ENCODE peak calls at places on chromosomes 5 and 9, in four cellular contexts. One of them, this sample, is unnamed.

GRCh38 chr5:61307196-61307590 is 24.9 kb upstream of the ZSWIM6 start:
- DNase-seq in suprapubic skin: no peak
- DNase-seq in RWPE1: no peak
- DNase-seq in ovary: no peak
- DNase-seq in this sample: no peak

GRCh38 chr9:107260437-107261081 is 22.5 kb upstream of the RAD23B start:
- DNase-seq in suprapubic skin: no peak
- DNase-seq in RWPE1: no peak
- DNase-seq in ovary: no peak
- DNase-seq in this sample: no peak

GRCh38 chr5:119078870-119079269 is 8.0 kb downstream of the DMXL1 start:
- DNase-seq in suprapubic skin: no peak
- DNase-seq in RWPE1: no peak
- DNase-seq in ovary: no peak
- DNase-seq in this sample: no peak

GRCh38 chr5:83925952-83926351 is 205.3 kb upstream of the HAPLN1 start:
- DNase-seq in suprapubic skin: no peak
- DNase-seq in RWPE1: no peak
- DNase-seq in ovary: no peak
- DNase-seq in this sample: no peak

GRCh38 chr9:127051881-127052595 is 70.4 kb downstream of the ANGPTL2 start:
- DNase-seq in suprapubic skin: peak; percentile 25
- DNase-seq in RWPE1: no peak
- DNase-seq in ovary: no peak
- DNase-seq in this sample: no peak

GRCh38 chr5:14029185-14029584 is 84.7 kb upstream of the DNAH5 start:
- DNase-seq in suprapubic skin: no peak
- DNase-seq in RWPE1: no peak
- DNase-seq in ovary: no peak
- DNase-seq in this sample: no peak

GRCh38 chr5:10623305-10623910 is 59.5 kb downstream of the ANKRD33B start:
- DNase-seq in suprapubic skin: no peak
- DNase-seq in RWPE1: no peak
- DNase-seq in ovary: no peak
- DNase-seq in this sample: no peak

GRCh38 chr9:132694144-132694543 is 23.9 kb downstream of the GTF3C4 start:
- DNase-seq in suprapubic skin: no peak
- DNase-seq in RWPE1: no peak
- DNase-seq in ovary: no peak
- DNase-seq in this sample: no peak

GRCh38 chr5:113267361-113267900 is 167.4 kb downstream of the TSSK1B start:
- DNase-seq in suprapubic skin: no peak
- DNase-seq in RWPE1: no peak
- DNase-seq in ovary: no peak
- DNase-seq in this sample: no peak

GRCh38 chr5:173010021-173010420 is 26.4 kb downstream of the ATP6V0E1 start:
- DNase-seq in suprapubic skin: no peak
- DNase-seq in RWPE1: no peak
- DNase-seq in ovary: no peak
- DNase-seq in this sample: no peak

GRCh38 chr9:88872171-88872946 is 118.9 kb upstream of the S1PR3 start:
- DNase-seq in suprapubic skin: no peak
- DNase-seq in RWPE1: no peak
- DNase-seq in ovary: no peak
- DNase-seq in this sample: no peak

GRCh38 chr5:91598216-91598615 is 215.1 kb upstream of the ARRDC3 start:
- DNase-seq in suprapubic skin: no peak
- DNase-seq in RWPE1: no peak
- DNase-seq in ovary: no peak
- DNase-seq in this sample: no peak

GRCh38 chr9:123745933-123746332 is 184.0 kb downstream of the DENND1A start:
- DNase-seq in suprapubic skin: no peak
- DNase-seq in RWPE1: no peak
- DNase-seq in ovary: no peak
- DNase-seq in this sample: no peak

GRCh38 chr9:37776328-37776727 is 8.5 kb downstream of the EXOSC3 start:
- DNase-seq in suprapubic skin: no peak
- DNase-seq in RWPE1: peak; percentile 31
- DNase-seq in ovary: no peak
- DNase-seq in this sample: no peak

GRCh38 chr5:98927242-98927987 is 1.4 kb downstream of the CHD1 start:
- DNase-seq in suprapubic skin: no peak
- DNase-seq in RWPE1: peak; percentile 53
- DNase-seq in ovary: peak; percentile 57
- DNase-seq in this sample: peak; percentile 32

GRCh38 chr5:143680672-143681259 is 131.2 kb upstream of the HMHB1 start:
- DNase-seq in suprapubic skin: no peak
- DNase-seq in RWPE1: no peak
- DNase-seq in ovary: no peak
- DNase-seq in this sample: no peak

GRCh38 chr9:23643656-23644258 is 182.3 kb downstream of the ELAVL2 start:
- DNase-seq in suprapubic skin: no peak
- DNase-seq in RWPE1: no peak
- DNase-seq in ovary: no peak
- DNase-seq in this sample: no peak

GRCh38 chr9:38057416-38058195 is 11.4 kb downstream of the SHB start:
- DNase-seq in suprapubic skin: no peak
- DNase-seq in RWPE1: peak; percentile 41
- DNase-seq in ovary: no peak
- DNase-seq in this sample: no peak

GRCh38 chr5:172523146-172523745 is 68.9 kb upstream of the SH3PXD2B start:
- DNase-seq in suprapubic skin: no peak
- DNase-seq in RWPE1: no peak
- DNase-seq in ovary: no peak
- DNase-seq in this sample: no peak

GRCh38 chr9:33453999-33454660 is 6.7 kb upstream of the AQP3 start:
- DNase-seq in suprapubic skin: no peak
- DNase-seq in RWPE1: no peak
- DNase-seq in ovary: no peak
- DNase-seq in this sample: no peak

GRCh38 chr5:149257875-149258705 is 13.6 kb upstream of the AFAP1L1 start:
- DNase-seq in suprapubic skin: no peak
- DNase-seq in RWPE1: peak; percentile 30
- DNase-seq in ovary: no peak
- DNase-seq in this sample: no peak

GRCh38 chr5:176545737-176546509 is 3.2 kb upstream of the CDHR2 start:
- DNase-seq in suprapubic skin: no peak
- DNase-seq in RWPE1: peak; percentile 43
- DNase-seq in ovary: no peak
- DNase-seq in this sample: no peak

GRCh38 chr9:16619341-16619740 is 251.1 kb downstream of the BNC2 start:
- DNase-seq in suprapubic skin: no peak
- DNase-seq in RWPE1: no peak
- DNase-seq in ovary: no peak
- DNase-seq in this sample: no peak
- H3K27ac ChIP-seq in suprapubic skin: no peak overlapping the region
- H3K27ac ChIP-seq in RWPE1: no peak overlapping the region
- H3K27ac ChIP-seq in ovary: peak overlapping the region; percentile 4
- H3K27ac ChIP-seq in this sample: no peak overlapping the region

DNA sequence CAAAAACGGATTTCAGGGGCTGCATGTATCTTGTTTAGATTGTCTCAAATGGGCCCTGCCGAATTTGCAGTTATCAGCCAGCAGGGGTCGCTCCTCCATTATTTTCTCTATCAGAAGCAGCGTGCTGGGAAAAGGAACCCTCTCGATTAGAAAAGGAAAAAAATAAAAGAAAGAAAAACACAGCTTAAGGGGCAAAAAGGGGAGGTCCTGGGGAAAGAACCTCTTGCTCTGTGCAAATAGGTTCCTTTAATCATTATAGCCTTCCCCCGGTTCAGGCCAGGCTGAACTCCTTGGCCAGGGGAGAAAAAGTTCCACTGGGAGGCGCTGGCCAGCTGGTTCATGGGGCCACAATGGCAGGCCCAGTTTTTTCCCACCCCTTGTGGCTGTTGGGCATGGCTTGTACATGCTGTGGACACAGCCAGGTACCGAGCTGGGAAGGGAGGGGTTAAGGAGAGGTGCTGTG is 25.0 kb upstream of the CAPSL start:
- DNase-seq in suprapubic skin: no peak
- DNase-seq in RWPE1: no peak
- DNase-seq in ovary: no peak
- DNase-seq in this sample: no peak
- TF ChIP-seq CTCF in suprapubic skin: no peak
- TF ChIP-seq CTCF in RWPE1: peak; percentile 16
- TF ChIP-seq CTCF in ovary: no peak
- TF ChIP-seq CTCF in this sample: peak; percentile 28

GRCh38 chr5:109281136-109281690 is 128.6 kb downstream of the PJA2 start:
- DNase-seq in suprapubic skin: no peak
- DNase-seq in RWPE1: no peak
- DNase-seq in ovary: no peak
- DNase-seq in this sample: no peak
- H3K27ac ChIP-seq in suprapubic skin: no peak overlapping the region
- H3K27ac ChIP-seq in RWPE1: no peak overlapping the region
- H3K27ac ChIP-seq in ovary: no peak overlapping the region
- H3K27ac ChIP-seq in this sample: no peak overlapping the region

DNA sequence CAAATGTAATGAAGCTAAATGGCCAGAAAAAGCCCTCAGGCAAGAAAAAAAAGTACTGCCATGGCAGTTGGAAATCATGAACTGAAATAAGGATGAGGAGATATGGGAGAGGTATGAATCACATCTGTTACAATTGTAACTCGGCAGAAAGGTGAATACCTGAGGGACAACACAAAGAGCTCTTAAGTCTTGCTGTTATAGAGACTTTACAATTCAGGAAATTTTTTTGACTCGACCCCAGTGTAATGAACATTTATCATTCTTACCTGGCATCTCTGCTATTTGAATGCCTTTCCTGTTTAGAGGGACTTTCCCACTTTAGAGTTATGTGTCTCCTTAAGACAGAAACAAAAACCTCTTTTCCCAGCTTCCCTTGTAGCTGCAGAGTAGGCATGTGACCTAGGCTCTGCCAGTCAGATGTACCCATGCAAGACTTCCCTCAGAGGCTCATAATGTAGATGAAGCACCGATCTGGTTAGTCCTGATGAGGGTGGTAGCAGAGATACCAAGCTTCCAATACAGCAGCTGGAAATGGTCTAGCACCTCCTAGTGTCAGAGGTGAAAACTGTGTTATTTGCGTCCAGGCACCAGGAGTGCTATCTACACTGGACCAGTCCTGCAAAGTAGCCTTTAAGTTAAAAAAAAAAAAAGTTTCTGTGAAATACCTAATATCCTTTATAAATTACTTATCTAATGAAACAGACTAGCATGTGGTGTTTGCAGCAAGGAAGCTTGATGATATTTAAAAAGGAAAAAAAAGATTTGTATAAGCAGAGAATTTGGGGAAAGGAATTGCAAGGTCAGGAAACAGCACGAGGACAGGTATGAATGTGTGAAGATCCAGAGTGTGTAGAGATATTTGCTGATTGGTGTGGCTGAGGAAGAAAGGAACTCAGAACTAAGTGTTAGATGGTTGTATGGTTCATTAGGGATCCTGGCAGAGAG is 146.9 kb upstream of the SLC1A3 start:
- DNase-seq in suprapubic skin: no peak
- DNase-seq in RWPE1: peak; percentile 49
- DNase-seq in ovary: no peak
- DNase-seq in this sample: no peak
- TF ChIP-seq CTCF in suprapubic skin: no peak
- TF ChIP-seq CTCF in RWPE1: peak; percentile 23
- TF ChIP-seq CTCF in ovary: no peak
- TF ChIP-seq CTCF in this sample: no peak

GRCh38 chr9:4591123-4591500 is 71.0 kb upstream of the PLPP6 start:
- DNase-seq in suprapubic skin: no peak
- DNase-seq in RWPE1: no peak
- DNase-seq in ovary: no peak
- DNase-seq in this sample: no peak

GRCh38 chr9:4592325-4592724 is 69.8 kb upstream of the PLPP6 start:
- DNase-seq in suprapubic skin: no peak
- DNase-seq in RWPE1: no peak
- DNase-seq in ovary: no peak
- DNase-seq in this sample: no peak

GRCh38 chr9:4588721-4589120 is 73.4 kb upstream of the PLPP6 start:
- DNase-seq in suprapubic skin: no peak
- DNase-seq in RWPE1: no peak
- DNase-seq in ovary: no peak
- DNase-seq in this sample: no peak

GRCh38 chr9:4592886-4593285 is 69.2 kb upstream of the PLPP6 start:
- DNase-seq in suprapubic skin: no peak
- DNase-seq in RWPE1: no peak
- DNase-seq in ovary: no peak
- DNase-seq in this sample: no peak

DNA sequence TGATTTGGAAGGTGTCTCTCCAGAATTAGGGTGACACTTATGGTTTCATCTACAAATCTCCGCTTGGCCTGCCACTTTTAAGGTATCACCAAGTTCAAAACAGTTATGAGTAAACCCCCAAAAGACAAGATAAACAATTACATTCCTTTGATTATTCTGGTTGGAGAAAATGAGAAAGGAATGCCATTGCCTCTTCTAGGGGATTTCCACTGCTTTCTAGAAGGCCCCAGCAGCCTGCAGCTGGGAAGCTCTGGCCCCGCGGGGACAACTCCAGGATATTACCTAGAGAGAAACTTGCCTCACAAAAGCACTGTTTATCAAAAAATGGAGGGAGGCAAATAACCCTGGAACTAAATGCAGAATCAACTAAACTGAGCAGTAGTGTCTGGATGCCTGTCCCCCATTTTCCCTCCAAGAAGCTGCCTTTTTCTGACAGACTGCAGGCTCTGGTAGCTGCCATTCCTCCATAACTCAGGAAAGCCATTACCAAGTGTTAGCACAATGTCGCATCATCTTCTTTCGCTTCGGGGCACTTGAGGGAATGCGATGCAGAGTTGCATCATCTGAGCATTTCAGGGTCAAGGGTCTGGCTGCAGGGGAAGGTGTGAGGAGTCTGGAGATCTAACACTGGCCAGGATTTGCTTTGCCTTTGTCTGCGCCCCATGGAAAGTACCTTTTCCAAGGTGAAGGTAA is 71.5 kb upstream of the PLPP6 start:
- DNase-seq in suprapubic skin: no peak
- DNase-seq in RWPE1: no peak
- DNase-seq in ovary: no peak
- DNase-seq in this sample: no peak
- H3K27ac ChIP-seq in suprapubic skin: no peak overlapping the region
- H3K27ac ChIP-seq in RWPE1: no peak overlapping the region
- H3K27ac ChIP-seq in ovary: no peak overlapping the region
- H3K27ac ChIP-seq in this sample: no peak overlapping the region

DNA sequence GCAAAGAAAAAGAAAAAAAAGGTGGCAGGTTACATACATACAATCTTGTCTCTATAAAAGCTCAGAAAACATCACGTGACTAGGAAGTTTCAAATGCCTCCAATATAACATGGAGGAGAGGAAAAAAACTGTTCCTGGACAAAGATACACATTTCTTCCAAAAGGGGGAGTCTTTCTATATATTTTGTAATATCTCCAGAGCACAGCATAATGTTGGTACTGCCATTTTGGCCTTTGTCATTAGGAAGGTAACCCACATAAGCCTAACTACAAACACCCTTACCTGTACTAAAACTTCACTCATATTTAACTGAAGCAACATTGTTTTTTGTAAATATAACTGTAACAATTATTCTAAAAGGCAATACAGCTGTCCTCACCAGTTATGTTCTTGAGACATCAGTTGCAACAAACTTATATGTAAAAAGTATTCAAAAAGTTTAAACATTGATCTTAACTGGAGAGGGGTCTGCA is 1.2 kb upstream of the BTF3 start:
- DNase-seq in suprapubic skin: no peak
- DNase-seq in RWPE1: peak; percentile 90
- DNase-seq in ovary: no peak
- DNase-seq in this sample: no peak
- TF ChIP-seq CTCF in suprapubic skin: no peak
- TF ChIP-seq CTCF in RWPE1: peak; percentile 75
- TF ChIP-seq CTCF in ovary: no peak
- TF ChIP-seq CTCF in this sample: no peak

GRCh38 chr5:54520940-54521339 is 3.4 kb downstream of the SNX18 start:
- DNase-seq in suprapubic skin: no peak
- DNase-seq in RWPE1: no peak
- DNase-seq in ovary: no peak
- DNase-seq in this sample: no peak
- H3K27ac ChIP-seq in suprapubic skin: peak overlapping the region; percentile 88
- H3K27ac ChIP-seq in RWPE1: no peak overlapping the region
- H3K27ac ChIP-seq in ovary: peak overlapping the region; percentile 63
- H3K27ac ChIP-seq in this sample: peak overlapping the region; percentile 96

This sample was measured in dorsolateral prefrontal cortex.